ENCODE peak calls at places on chromosomes 1 and 21, in four cellular contexts. One of them, this sample, is unnamed.

GRCh38 chr1:35560256-35561225 is 2.9 kb downstream of the NCDN start:
- DNase-seq in K562: no peak
- DNase-seq in A549: no peak
- DNase-seq in HepG2: no peak
- DNase-seq in this sample: no peak

GRCh38 chr1:8409107-8409506 is 91.2 kb downstream of the SLC45A1 start:
- DNase-seq in K562: peak
- DNase-seq in A549: no peak
- DNase-seq in HepG2: peak
- DNase-seq in this sample: no peak

GRCh38 chr21:39852021-39852721 is 15.1 kb upstream of the PCP4 start:
- DNase-seq in K562: no peak
- DNase-seq in A549: no peak
- DNase-seq in HepG2: no peak
- DNase-seq in this sample: no peak

GRCh38 chr1:176055398-176055797 is 151.7 kb downstream of the COP1 start:
- DNase-seq in K562: no peak
- DNase-seq in A549: no peak
- DNase-seq in HepG2: no peak
- DNase-seq in this sample: no peak

GRCh38 chr1:34684246-34684645 is 70.6 kb upstream of the GJB5 start:
- DNase-seq in K562: no peak
- DNase-seq in A549: no peak
- DNase-seq in HepG2: no peak
- DNase-seq in this sample: peak

GRCh38 chr1:46931151-46931550 is 10.1 kb downstream of the CYP4A11 start:
- DNase-seq in K562: no peak
- DNase-seq in A549: no peak
- DNase-seq in HepG2: no peak
- DNase-seq in this sample: no peak

GRCh38 chr1:22832414-22832786 is 121.8 kb downstream of the EPHB2 start:
- DNase-seq in K562: no peak
- DNase-seq in A549: no peak
- DNase-seq in HepG2: no peak
- DNase-seq in this sample: no peak

GRCh38 chr1:165056914-165057313 is 299.6 kb downstream of the LMX1A start:
- DNase-seq in K562: no peak
- DNase-seq in A549: no peak
- DNase-seq in HepG2: no peak
- DNase-seq in this sample: no peak

GRCh38 chr1:27099154-27099903 is 55.6 kb downstream of the SLC9A1 start:
- DNase-seq in K562: peak
- DNase-seq in A549: peak
- DNase-seq in HepG2: peak
- DNase-seq in this sample: no peak

GRCh38 chr1:33188572-33189275 is 6.9 kb upstream of the TRIM62 start:
- DNase-seq in K562: no peak
- DNase-seq in A549: no peak
- DNase-seq in HepG2: no peak
- DNase-seq in this sample: no peak

GRCh38 chr1:196861429-196861828 is 26.4 kb upstream of the CFHR4 start:
- DNase-seq in K562: no peak
- DNase-seq in A549: no peak
- DNase-seq in HepG2: no peak
- DNase-seq in this sample: no peak

GRCh38 chr1:17826165-17826488 is 71.0 kb downstream of the ACTL8 start:
- DNase-seq in K562: peak
- DNase-seq in A549: peak
- DNase-seq in HepG2: peak
- DNase-seq in this sample: peak

GRCh38 chr1:180800945-180801344 is 111.8 kb upstream of the KIAA1614 start:
- DNase-seq in K562: no peak
- DNase-seq in A549: no peak
- DNase-seq in HepG2: no peak
- DNase-seq in this sample: no peak

GRCh38 chr1:178551307-178551706 is 38.4 kb downstream of the TEX35 start:
- DNase-seq in K562: no peak
- DNase-seq in A549: no peak
- DNase-seq in HepG2: peak
- DNase-seq in this sample: no peak

GRCh38 chr1:222791006-222791710 is 23.7 kb upstream of the DISP1 start:
- DNase-seq in K562: no peak
- DNase-seq in A549: no peak
- DNase-seq in HepG2: no peak
- DNase-seq in this sample: no peak

GRCh38 chr21:43295016-43295958 is 126.5 kb downstream of the CRYAA start:
- DNase-seq in K562: no peak
- DNase-seq in A549: no peak
- DNase-seq in HepG2: no peak
- DNase-seq in this sample: no peak

GRCh38 chr1:153985984-153986761 is at the start of gene RAB13:
- DNase-seq in K562: peak
- DNase-seq in A549: peak
- DNase-seq in HepG2: peak
- DNase-seq in this sample: peak

GRCh38 chr1:22142315-22143064 is 407 bp downstream of the WNT4 start:
- DNase-seq in K562: peak
- DNase-seq in A549: peak
- DNase-seq in HepG2: no peak
- DNase-seq in this sample: peak

GRCh38 chr1:219659682-219660081 is 46.8 kb upstream of the ZC3H11B start:
- DNase-seq in K562: no peak
- DNase-seq in A549: no peak
- DNase-seq in HepG2: no peak
- DNase-seq in this sample: no peak

GRCh38 chr1:65075123-65075976 is 72.7 kb upstream of the AK4 start:
- DNase-seq in K562: peak
- DNase-seq in A549: peak
- DNase-seq in HepG2: peak
- DNase-seq in this sample: peak

GRCh38 chr1:24267003-24267402 is 52.2 kb upstream of the GRHL3 start:
- DNase-seq in K562: no peak
- DNase-seq in A549: no peak
- DNase-seq in HepG2: no peak
- DNase-seq in this sample: no peak

GRCh38 chr1:86382878-86383277 is 13.2 kb downstream of the ODF2L start:
- DNase-seq in K562: no peak
- DNase-seq in A549: no peak
- DNase-seq in HepG2: no peak
- DNase-seq in this sample: no peak

GRCh38 chr21:15291621-15292266 is 226.9 kb upstream of the NRIP1 start:
- DNase-seq in K562: no peak
- DNase-seq in A549: no peak
- DNase-seq in HepG2: peak
- DNase-seq in this sample: no peak

GRCh38 chr1:16151200-16151708 is 4.6 kb downstream of the EPHA2 start:
- DNase-seq in K562: peak
- DNase-seq in A549: no peak
- DNase-seq in HepG2: no peak
- DNase-seq in this sample: no peak

GRCh38 chr1:39892611-39893595 is 8.8 kb downstream of the MYCL start:
- DNase-seq in K562: peak
- DNase-seq in A549: peak
- DNase-seq in HepG2: peak
- DNase-seq in this sample: peak

DNA sequence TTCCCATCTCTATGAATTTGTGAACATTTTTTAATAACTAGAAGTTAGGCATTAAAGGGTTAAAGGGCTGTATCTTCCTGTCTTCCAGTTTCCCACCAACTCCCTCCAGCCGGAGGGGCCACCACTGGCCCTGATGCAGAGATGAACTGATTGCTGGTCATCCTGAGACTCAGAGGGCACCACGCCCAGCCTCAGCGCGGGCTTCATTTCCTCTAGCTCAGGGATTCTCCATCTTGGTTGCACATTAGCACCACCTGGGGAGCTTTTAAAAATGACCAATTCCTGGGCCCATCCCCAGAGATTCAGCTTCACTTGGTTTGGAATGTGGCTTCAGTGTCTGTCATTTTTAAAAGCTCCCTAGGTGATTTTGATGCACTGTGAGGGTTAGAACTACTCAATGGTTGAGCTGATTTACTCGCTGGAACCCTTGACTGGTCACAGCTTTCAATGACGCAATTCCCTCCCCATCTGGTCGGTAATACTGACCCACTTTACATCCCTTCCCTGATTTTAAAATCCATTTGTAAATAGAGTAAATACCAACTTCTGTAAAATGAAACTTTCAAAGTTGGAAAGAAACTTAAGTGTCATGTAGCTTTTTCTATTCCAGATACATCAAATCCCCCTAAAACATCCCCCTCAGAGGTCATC is 5.1 kb downstream of the NAV1 start:
- DNase-seq in K562: peak
- DNase-seq in A549: no peak
- DNase-seq in HepG2: no peak
- DNase-seq in this sample: no peak
- TF ChIP-seq CTCF in K562: peak
- TF ChIP-seq CTCF in A549: no peak
- TF ChIP-seq CTCF in HepG2: no peak
- TF ChIP-seq CTCF in this sample: no peak

DNA sequence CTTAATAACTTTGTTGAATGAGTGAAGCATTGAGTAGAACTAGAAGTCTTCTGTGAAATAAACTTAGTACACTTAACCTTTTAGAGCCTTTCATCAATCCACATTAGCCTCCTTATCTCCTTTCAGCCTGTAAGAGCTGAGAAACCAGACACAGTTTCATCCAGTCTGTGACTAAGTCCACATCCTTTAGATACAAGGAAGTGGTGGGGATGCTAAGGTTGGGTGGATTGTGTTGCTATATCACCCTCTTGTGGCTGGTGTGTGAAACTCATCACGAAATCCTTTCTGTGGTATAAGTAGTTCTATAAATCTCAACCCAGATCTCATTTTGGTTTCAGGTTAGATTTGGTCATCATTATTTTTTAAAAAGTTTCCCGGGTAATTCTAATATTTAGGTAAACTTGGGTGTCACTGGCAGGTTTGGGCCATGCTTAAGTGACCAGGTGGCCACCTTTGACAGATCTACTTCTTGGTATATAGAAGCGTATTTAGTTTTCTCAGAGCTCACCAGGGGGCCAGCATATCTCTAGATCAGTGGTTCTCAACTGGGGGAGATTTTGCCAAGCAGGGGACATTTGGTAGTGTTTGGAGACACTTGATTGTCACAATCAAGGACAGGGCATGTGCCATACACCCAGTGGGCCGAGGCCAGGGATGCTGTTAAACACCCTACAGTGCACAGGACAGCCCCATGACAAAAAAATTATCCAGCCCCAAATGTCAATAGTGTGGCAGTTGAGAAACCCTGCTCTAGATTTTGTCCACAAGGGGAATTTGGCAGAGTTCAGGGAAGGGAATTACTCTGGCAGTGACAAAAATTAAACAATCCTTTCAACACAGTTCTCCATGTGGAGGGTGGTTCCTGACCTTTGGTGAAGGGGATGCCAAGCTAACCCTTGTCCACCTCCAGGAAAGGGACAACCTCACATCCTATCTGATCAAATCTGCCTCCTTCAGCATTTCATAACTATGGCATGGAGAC is 28.0 kb upstream of the CD84 start:
- DNase-seq in K562: peak
- DNase-seq in A549: peak
- DNase-seq in HepG2: peak
- DNase-seq in this sample: peak
- TF ChIP-seq NR3C1 in K562: no peak
- TF ChIP-seq NR3C1 in A549: no peak
- TF ChIP-seq NR3C1 in HepG2: no peak
- TF ChIP-seq NR3C1 in this sample: no peak

GRCh38 chr1:19405195-19405760 is 80.1 kb downstream of the CAPZB start:
- DNase-seq in K562: peak
- DNase-seq in A549: no peak
- DNase-seq in HepG2: no peak
- DNase-seq in this sample: no peak
- TF ChIP-seq CTCF in K562: peak
- TF ChIP-seq CTCF in A549: no peak
- TF ChIP-seq CTCF in HepG2: no peak
- TF ChIP-seq CTCF in this sample: no peak

GRCh38 chr1:204650911-204651570 is 34.5 kb downstream of the LRRN2 start:
- DNase-seq in K562: no peak
- DNase-seq in A549: no peak
- DNase-seq in HepG2: no peak
- DNase-seq in this sample: no peak
- TF ChIP-seq NR3C1 in K562: no peak
- TF ChIP-seq NR3C1 in A549: no peak
- TF ChIP-seq NR3C1 in HepG2: no peak
- TF ChIP-seq NR3C1 in this sample: no peak

GRCh38 chr1:152398812-152399698 is 15.0 kb downstream of the CRNN start:
- DNase-seq in K562: no peak
- DNase-seq in A549: peak
- DNase-seq in HepG2: peak
- DNase-seq in this sample: no peak
- TF ChIP-seq CTCF in K562: peak
- TF ChIP-seq CTCF in A549: peak
- TF ChIP-seq CTCF in HepG2: peak
- TF ChIP-seq CTCF in this sample: no peak

GRCh38 chr1:59138402-59138801 is 158.5 kb upstream of the FGGY start:
- DNase-seq in K562: no peak
- DNase-seq in A549: no peak
- DNase-seq in HepG2: no peak
- DNase-seq in this sample: no peak

GRCh38 chr1:59142663-59143487 is 154.0 kb upstream of the FGGY start:
- DNase-seq in K562: no peak
- DNase-seq in A549: peak
- DNase-seq in HepG2: peak
- DNase-seq in this sample: no peak

GRCh38 chr1:59139396-59139795 is 157.5 kb upstream of the FGGY start:
- DNase-seq in K562: peak
- DNase-seq in A549: peak
- DNase-seq in HepG2: peak
- DNase-seq in this sample: no peak

GRCh38 chr1:59143824-59144223 is 153.1 kb upstream of the FGGY start:
- DNase-seq in K562: no peak
- DNase-seq in A549: no peak
- DNase-seq in HepG2: no peak
- DNase-seq in this sample: no peak

GRCh38 chr1:59141267-59141863 is 155.5 kb upstream of the FGGY start:
- DNase-seq in K562: no peak
- DNase-seq in A549: no peak
- DNase-seq in HepG2: no peak
- DNase-seq in this sample: no peak
- TF ChIP-seq NR3C1 in K562: no peak
- TF ChIP-seq NR3C1 in A549: no peak
- TF ChIP-seq NR3C1 in HepG2: no peak
- TF ChIP-seq NR3C1 in this sample: no peak

This sample was measured in WTC11.